ENCODE peak calls at places on chromosomes 1 and 21, in nine cellular contexts. X is midbrain, D is NCI-H1417 treated with DMSO at 0.1 percent for 48 hours, R is mucosa of gallbladder, S is NCI-H446 treated with DMSO at 0.1 percent for 48 hours, G is cardiac muscle cell, E is NCI-H524, I is AG04450, C is thoracic aorta. T is an unnamed sample.

GRCh38 chr21:34609951-34610549 is 4.9 kb downstream of the RCAN1 start:
- DNase-seq in G (no peak), X (no peak), I (no peak), D (no peak), S (no peak), R (no peak), C (no peak), E (no peak), T (no peak)

GRCh38 chr1:158149577-158150269 is 31.0 kb upstream of the CD1D start:
- DNase-seq in E (peak; percentile 58), S (peak; percentile 95), G (peak; percentile 98), R (peak; percentile 95), D (no peak), C (peak; percentile 83), X (peak; percentile 96), I (peak; percentile 91), T (peak; percentile 87)

GRCh38 chr1:208089151-208089550 is 155.0 kb downstream of the PLXNA2 start:
- DNase-seq in D (no peak), S (no peak), I (no peak), E (no peak), C (no peak), X (no peak), R (no peak), G (no peak), T (no peak)

GRCh38 chr1:77039739-77040138 is 172.5 kb downstream of the ST6GALNAC5 start:
- DNase-seq in S (peak; percentile 78), D (no peak), I (peak; percentile 79), G (peak; percentile 88), E (no peak), R (peak; percentile 45), X (no peak), C (no peak), T (no peak)

GRCh38 chr1:33815061-33815460 is 48.8 kb upstream of the HMGB4 start:
- DNase-seq in S (no peak), I (peak; percentile 61), C (no peak), R (no peak), E (no peak), D (no peak), G (peak; percentile 9), X (no peak), T (no peak)

GRCh38 chr1:172449012-172449584 is 5.2 kb upstream of the PIGC start:
- DNase-seq in R (peak; percentile 54), X (no peak), S (no peak), E (no peak), D (no peak), I (no peak), C (no peak), G (peak; percentile 21), T (no peak)

GRCh38 chr1:21893046-21893805 is 43.9 kb downstream of the HSPG2 start:
- DNase-seq in X (no peak), E (no peak), R (no peak), G (no peak), S (no peak), D (no peak), I (no peak), C (no peak), T (no peak)

GRCh38 chr1:42333662-42334239 is 1.3 kb downstream of the FOXJ3 start:
- DNase-seq in I (no peak), E (no peak), G (no peak), X (no peak), D (no peak), S (no peak), C (no peak), R (no peak), T (no peak)

GRCh38 chr1:41608242-41608641 is 123.8 kb upstream of the EDN2 start:
- DNase-seq in E (no peak), D (no peak), S (peak; percentile 6), G (peak; percentile 67), C (no peak), R (no peak), I (no peak), X (no peak), T (no peak)

GRCh38 chr1:184170719-184171118 is 119.2 kb downstream of the TSEN15 start:
- DNase-seq in C (no peak), I (no peak), X (no peak), S (no peak), R (no peak), D (no peak), G (no peak), E (no peak), T (no peak)